ENCODE peak calls at places on chromosomes 6 and 20, in nine cellular contexts. B is tibial artery; R is naive thymus-derived CD4-positive, alpha-beta T cell; V is CD4-positive, alpha-beta memory T cell; A is A549; C is lower lobe of right lung; M is aorta; I is mucosa of descending colon; W is mesenchymal stem cell. J is an unnamed sample. For H3K4me1, the result is how much of the 10 kb centered on the place peaks cover.

GRCh38 chr20:38827770-38828281 is 22.3 kb downstream of the PPP1R16B start:
- DNase-seq in B (no peak), R (no peak), V (no peak), A (no peak), C (no peak), M (no peak), I (no peak), W (no peak), J (no peak)

GRCh38 chr6:144566868-144567615 is 281.9 kb downstream of the UTRN start:
- DNase-seq in B (no peak), R (no peak), V (peak), A (no peak), C (no peak), M (no peak), I (no peak), W (peak), J (no peak)

GRCh38 chr6:43268348-43268685 is 25.0 kb downstream of the TTBK1 start:
- DNase-seq in B (peak), R (no peak), V (no peak), A (no peak), C (no peak), M (no peak), I (no peak), W (no peak), J (no peak)

GRCh38 chr6:35170891-35171290 is 29.8 kb upstream of the TCP11 start:
- DNase-seq in B (no peak), R (no peak), V (no peak), A (no peak), C (no peak), M (no peak), I (no peak), W (no peak), J (no peak)

GRCh38 chr6:41558033-41558807 is 12.0 kb downstream of the FOXP4 start:
- DNase-seq in B (no peak), R (no peak), V (no peak), A (no peak), C (no peak), M (no peak), I (no peak), W (no peak), J (no peak)

GRCh38 chr6:149454405-149454848 is 30.4 kb downstream of the ZC3H12D start:
- DNase-seq in B (peak), R (no peak), V (no peak), A (no peak), C (peak), M (peak), I (peak), W (peak), J (peak)

GRCh38 chr6:122289721-122290501 is 109.5 kb upstream of the HSF2 start:
- DNase-seq in B (no peak), R (no peak), V (no peak), A (no peak), C (no peak), M (no peak), I (no peak), W (peak), J (no peak)

GRCh38 chr6:16723833-16724232 is 37.4 kb downstream of the ATXN1 start:
- DNase-seq in B (no peak), R (no peak), V (no peak), A (no peak), C (no peak), M (peak), I (peak), W (peak), J (no peak)

GRCh38 chr6:10307476-10307875 is 107.4 kb downstream of the TFAP2A start:
- DNase-seq in B (no peak), R (no peak), V (no peak), A (no peak), C (no peak), M (no peak), I (no peak), W (no peak), J (no peak)

DNA sequence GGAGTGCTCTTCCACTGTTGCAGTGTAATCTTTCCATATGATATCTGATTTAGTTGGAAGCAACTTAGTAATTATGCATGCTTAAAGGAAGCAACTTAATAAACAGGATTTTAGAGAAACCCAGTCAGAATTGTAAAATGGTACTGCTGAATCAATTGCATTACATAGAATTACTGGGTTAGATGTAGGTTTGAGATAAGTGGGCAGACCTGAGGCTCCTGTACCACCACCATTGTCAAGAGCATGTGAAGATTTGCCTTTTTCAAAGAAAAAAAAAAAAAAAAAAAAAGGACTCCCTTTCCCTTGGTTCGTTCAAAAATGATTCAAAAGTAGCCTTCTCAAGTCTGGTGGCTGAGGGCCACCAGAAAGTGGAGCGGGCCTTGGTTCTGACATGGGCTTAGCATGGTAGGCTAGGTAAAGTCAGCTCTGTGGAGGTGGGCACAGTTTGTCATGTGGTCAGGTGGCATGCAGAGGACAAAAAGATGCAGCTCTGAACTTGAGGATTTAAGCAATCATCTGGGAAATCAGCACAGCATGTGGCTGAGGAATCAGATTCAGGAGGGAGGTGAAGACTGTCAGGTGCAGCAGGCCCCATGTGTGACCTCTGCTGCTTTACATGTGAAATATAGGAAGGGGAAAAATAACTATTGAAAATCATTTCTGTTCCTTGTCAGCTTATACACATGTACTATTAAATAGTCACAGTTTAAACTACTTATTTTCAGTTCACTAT is 32.4 kb downstream of the ARID1B start:
- DNase-seq in B (no peak), R (no peak), V (no peak), A (no peak), C (no peak), M (no peak), I (no peak), W (no peak), J (no peak)
- H3K4me1 ChIP-seq in B (half or more), R (under half), V (half or more), A (under half), C (half or more), M (under half), I (under half), W (under half), J (under half)

GRCh38 chr20:4720121-4720976 is 1.4 kb upstream of the PRND start:
- DNase-seq in B (peak), R (peak), V (peak), A (peak), C (peak), M (peak), I (peak), W (peak), J (peak)
- H3K4me1 ChIP-seq in B (under half), R (under half), V (under half), A (under half), C (under half), M (under half), I (under half), W (under half), J (under half)

GRCh38 chr20:57315964-57316480 is 13.6 kb upstream of the SPO11 start:
- DNase-seq in B (no peak), R (no peak), V (no peak), A (no peak), C (no peak), M (no peak), I (no peak), W (no peak), J (no peak)
- H3K4me1 ChIP-seq in B (under half), R (under half), V (under half), A (under half), C (under half), M (under half), I (under half), W (under half), J (under half)

GRCh38 chr20:60131375-60131774 is 173.2 kb downstream of the CDH26 start:
- DNase-seq in B (peak), R (no peak), V (no peak), A (no peak), C (no peak), M (peak), I (no peak), W (no peak), J (no peak)
- H3K4me1 ChIP-seq in B (under half), R (under half), V (under half), A (under half), C (under half), M (under half), I (under half), W (under half), J (under half)

GRCh38 chr20:45423700-45424099 is 7.8 kb downstream of the PIGT start:
- DNase-seq in B (no peak), R (no peak), V (no peak), A (no peak), C (no peak), M (no peak), I (no peak), W (no peak), J (no peak)
- H3K4me1 ChIP-seq in B (under half), R (under half), V (under half), A (under half), C (under half), M (under half), I (under half), W (under half), J (under half)

DNA sequence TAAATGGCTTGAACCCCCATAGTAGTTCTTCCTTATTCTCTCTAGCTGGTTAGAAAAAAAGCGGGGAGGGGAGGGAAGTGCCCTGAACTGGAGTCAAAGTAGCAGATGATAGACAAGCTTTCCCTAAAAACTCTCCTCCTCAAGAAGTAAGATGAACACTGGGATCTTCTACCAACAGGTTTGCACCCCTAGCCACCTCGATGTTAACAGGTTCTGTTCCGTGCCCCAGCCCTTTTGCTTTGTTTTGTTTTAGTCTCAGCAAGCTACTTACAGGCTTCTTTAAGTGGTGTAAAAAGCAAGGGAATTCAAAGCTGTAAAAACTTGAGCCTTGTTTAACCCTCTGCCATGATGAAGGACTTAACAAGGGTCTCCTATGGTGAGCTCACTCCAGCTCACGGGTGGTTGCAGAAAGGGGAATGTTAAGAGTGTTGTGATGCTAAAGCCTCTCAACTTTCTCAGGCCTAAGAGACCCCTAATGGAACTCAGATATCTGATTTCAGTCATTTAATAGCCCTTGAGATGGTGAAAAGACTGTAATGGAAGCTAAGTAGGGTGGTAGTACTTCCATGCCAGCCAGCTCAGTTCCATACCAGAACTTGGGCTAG is 106.0 kb downstream of the FOXO3 start:
- DNase-seq in B (no peak), R (no peak), V (no peak), A (no peak), C (no peak), M (no peak), I (no peak), W (no peak), J (no peak)
- H3K4me1 ChIP-seq in B (half or more), R (under half), V (under half), A (under half), C (under half), M (under half), I (under half), W (under half), J (under half)

GRCh38 chr20:57711826-57712225 is 2.0 kb upstream of the PMEPA1 start:
- DNase-seq in B (no peak), R (no peak), V (no peak), A (no peak), C (no peak), M (no peak), I (no peak), W (no peak), J (peak)

GRCh38 chr20:57708694-57709673 is 831 bp downstream of the PMEPA1 start:
- DNase-seq in B (peak), R (no peak), V (peak), A (no peak), C (no peak), M (peak), I (peak), W (peak), J (no peak)

GRCh38 chr20:57711311-57711712 is 1.5 kb upstream of the PMEPA1 start:
- DNase-seq in B (no peak), R (no peak), V (no peak), A (no peak), C (no peak), M (no peak), I (no peak), W (no peak), J (peak)

GRCh38 chr20:57710841-57711240 is 1.0 kb upstream of the PMEPA1 start:
- DNase-seq in B (no peak), R (no peak), V (no peak), A (no peak), C (no peak), M (no peak), I (no peak), W (no peak), J (no peak)

DNA sequence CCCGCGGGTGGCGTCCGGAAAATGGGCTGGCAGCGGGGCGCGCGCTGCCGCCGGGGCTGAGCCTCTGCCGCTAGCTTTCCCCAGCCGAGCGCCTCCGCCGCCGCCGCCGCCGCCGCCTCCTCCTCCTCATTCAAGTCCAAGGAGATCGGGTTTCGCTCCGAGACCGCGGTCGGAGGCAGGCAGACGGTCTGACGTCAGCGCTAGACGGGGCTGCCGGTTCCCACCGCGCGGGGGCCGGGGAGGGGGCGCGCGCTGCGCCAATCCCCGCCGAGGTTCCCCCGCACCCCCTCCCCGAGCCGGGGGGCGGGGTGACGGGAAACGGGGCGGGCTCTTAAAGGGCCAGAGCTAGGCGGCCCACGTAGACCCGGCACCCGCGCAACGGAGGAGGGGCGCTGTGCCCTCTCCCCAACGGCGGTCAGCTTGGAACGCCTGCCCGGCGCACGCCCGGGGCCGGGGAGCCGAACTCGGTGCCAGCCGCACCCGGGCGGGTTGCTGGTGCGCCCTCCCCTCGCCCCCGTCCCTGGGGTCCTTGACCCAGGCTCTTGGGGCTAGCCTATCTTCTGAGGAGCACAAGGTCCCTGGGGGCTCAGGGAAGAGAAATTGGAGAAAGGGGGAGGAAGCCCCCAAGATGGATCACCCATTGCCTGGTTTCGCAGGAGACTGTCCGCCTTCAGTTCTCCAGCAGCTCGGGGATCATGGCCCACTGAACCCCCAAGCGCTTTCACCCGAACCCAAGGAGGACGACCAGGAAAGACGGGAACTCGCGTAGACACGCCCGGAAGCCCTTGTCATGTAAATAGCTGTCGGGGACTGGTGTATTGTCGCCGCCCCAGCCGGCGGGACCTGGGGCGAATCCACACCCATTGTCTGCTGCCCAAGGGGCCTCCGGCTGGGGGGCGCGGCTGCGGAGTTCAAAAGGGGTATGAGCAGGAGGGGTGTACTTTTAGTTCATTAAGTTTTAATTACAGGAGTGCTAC is at the start of gene PMEPA1:
- DNase-seq in B (peak), R (peak), V (peak), A (peak), C (peak), M (peak), I (peak), W (peak), J (peak)
- H3K4me1 ChIP-seq in B (half or more), R (under half), V (under half), A (half or more), C (under half), M (under half), I (under half), W (under half), J (under half)

DNA sequence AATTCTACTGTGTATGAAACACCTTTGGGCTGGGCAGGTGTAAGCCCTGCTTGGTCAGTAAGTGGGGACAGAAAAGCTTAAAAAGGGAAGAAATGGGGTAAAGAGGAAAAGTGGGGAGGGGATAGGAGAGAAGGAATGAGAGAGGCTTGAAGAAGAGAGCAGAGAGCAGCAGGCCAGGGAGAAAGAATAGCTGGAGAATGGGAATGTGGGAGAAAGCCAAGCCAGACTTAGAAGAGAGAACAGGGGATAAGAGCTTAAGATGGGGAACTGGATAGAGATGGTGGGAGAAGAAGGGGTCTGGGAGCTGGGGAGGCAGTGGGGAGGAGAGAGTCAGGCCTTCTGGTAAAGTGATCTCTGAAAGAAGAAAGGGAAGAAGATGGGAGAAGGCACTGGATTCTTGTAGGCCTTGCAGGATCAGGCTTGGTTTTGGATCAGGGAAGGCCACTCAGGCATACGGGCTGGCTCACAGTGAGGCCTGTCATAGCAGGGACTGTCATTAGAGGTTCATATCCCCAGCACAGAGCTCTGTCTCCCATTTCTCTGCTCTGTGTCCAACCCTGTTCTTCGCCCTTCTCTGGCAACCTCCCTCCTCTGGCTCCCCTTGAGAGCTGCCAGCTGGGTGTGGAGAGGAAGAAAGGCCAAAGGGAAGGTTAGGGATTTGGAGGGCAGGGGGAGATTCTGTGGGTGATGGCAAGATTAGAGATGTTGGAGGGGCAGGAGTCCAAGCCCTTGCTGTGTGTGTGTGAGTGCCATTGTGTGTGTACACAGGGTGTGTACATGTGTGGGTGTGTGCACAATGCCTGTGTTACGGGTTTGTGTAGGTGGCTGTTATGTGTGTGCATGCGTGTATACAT is 9.3 kb downstream of the SYNGAP1 start:
- DNase-seq in B (no peak), R (no peak), V (no peak), A (no peak), C (no peak), M (no peak), I (no peak), W (no peak), J (no peak)
- H3K4me1 ChIP-seq in B (half or more), R (half or more), V (half or more), A (under half), C (half or more), M (under half), I (under half), W (half or more), J (under half)

GRCh38 chr6:26224940-26225847 is 138.0 kb downstream of the HFE start:
- DNase-seq in B (no peak), R (no peak), V (no peak), A (no peak), C (no peak), M (no peak), I (no peak), W (peak), J (peak)

GRCh38 chr6:26224547-26224912 is 137.3 kb downstream of the HFE start:
- DNase-seq in B (no peak), R (no peak), V (no peak), A (no peak), C (no peak), M (no peak), I (no peak), W (no peak), J (no peak)

GRCh38 chr6:26222587-26222986 is 135.4 kb downstream of the HFE start:
- DNase-seq in B (no peak), R (no peak), V (no peak), A (no peak), C (no peak), M (no peak), I (no peak), W (no peak), J (no peak)

GRCh38 chr6:26223677-26224546 is 136.7 kb downstream of the HFE start:
- DNase-seq in B (no peak), R (peak), V (peak), A (peak), C (peak), M (peak), I (peak), W (peak), J (peak)

DNA sequence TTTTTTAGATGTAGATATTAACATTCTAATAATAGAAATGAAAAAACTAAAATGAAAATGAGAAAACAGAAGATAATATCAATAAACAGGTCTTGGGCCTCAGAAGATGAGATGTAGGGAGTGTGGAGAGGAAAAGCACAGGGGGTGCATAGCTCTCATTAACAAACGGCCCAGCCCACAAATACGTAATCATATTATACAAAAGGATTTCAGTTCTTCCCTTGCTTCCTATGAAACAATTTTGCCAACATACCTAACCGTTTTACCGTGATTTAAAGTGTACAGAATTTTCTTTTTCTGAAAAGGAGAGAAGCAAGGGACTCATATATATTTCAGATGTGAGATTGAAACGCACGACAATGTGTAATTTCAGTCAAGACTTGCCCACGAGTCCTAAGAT is 136.0 kb downstream of the HFE start:
- DNase-seq in B (no peak), R (no peak), V (no peak), A (no peak), C (no peak), M (no peak), I (no peak), W (peak), J (no peak)
- H3K4me1 ChIP-seq in B (under half), R (under half), V (under half), A (under half), C (under half), M (under half), I (under half), W (under half), J (under half)

J was measured in prostate gland.